ENCODE peak calls at places on chromosome 22, in seven cellular contexts. One of them, this sample, is unnamed.

GRCh38 chr22:19354201-19354600 is 62.7 kb upstream of the CLTCL1 start:
- DNase-seq in effector memory CD4-positive, alpha-beta T cell: no peak
- DNase-seq in HL-60: no peak
- DNase-seq in HCT116: no peak
- DNase-seq in endodermal cell: no peak
- DNase-seq in thoracic aorta: no peak
- DNase-seq in testis: no peak
- DNase-seq in this sample: no peak

GRCh38 chr22:19350947-19351346 is 59.4 kb upstream of the CLTCL1 start:
- DNase-seq in effector memory CD4-positive, alpha-beta T cell: no peak
- DNase-seq in HL-60: no peak
- DNase-seq in HCT116: no peak
- DNase-seq in endodermal cell: no peak
- DNase-seq in thoracic aorta: no peak
- DNase-seq in testis: no peak
- DNase-seq in this sample: no peak

GRCh38 chr22:49666146-49666809 is 161.4 kb downstream of the BRD1 start:
- DNase-seq in effector memory CD4-positive, alpha-beta T cell: no peak
- DNase-seq in HL-60: no peak
- DNase-seq in HCT116: no peak
- DNase-seq in endodermal cell: peak; percentile 34
- DNase-seq in thoracic aorta: no peak
- DNase-seq in testis: no peak
- DNase-seq in this sample: no peak

GRCh38 chr22:32407936-32408335 is 4.1 kb downstream of the RTCB start:
- DNase-seq in effector memory CD4-positive, alpha-beta T cell: no peak
- DNase-seq in HL-60: no peak
- DNase-seq in HCT116: no peak
- DNase-seq in endodermal cell: no peak
- DNase-seq in thoracic aorta: no peak
- DNase-seq in testis: no peak
- DNase-seq in this sample: no peak

GRCh38 chr22:38504731-38505594 is 1.1 kb downstream of the DDX17 start:
- DNase-seq in effector memory CD4-positive, alpha-beta T cell: peak; percentile 27
- DNase-seq in HL-60: peak; percentile 76
- DNase-seq in HCT116: no peak
- DNase-seq in endodermal cell: peak; percentile 76
- DNase-seq in thoracic aorta: no peak
- DNase-seq in testis: peak; percentile 71
- DNase-seq in this sample: peak; percentile 80

GRCh38 chr22:16717699-16718558 is 107.3 kb downstream of the XKR3 start:
- DNase-seq in effector memory CD4-positive, alpha-beta T cell: no peak
- DNase-seq in HL-60: no peak
- DNase-seq in HCT116: no peak
- DNase-seq in endodermal cell: no peak
- DNase-seq in thoracic aorta: no peak
- DNase-seq in testis: peak; percentile 83
- DNase-seq in this sample: no peak

GRCh38 chr22:32700186-32700882 is 101.2 kb upstream of the TIMP3 start:
- DNase-seq in effector memory CD4-positive, alpha-beta T cell: no peak
- DNase-seq in HL-60: no peak
- DNase-seq in HCT116: no peak
- DNase-seq in endodermal cell: peak; percentile 44
- DNase-seq in thoracic aorta: no peak
- DNase-seq in testis: peak; percentile 21
- DNase-seq in this sample: peak; percentile 7

GRCh38 chr22:46754110-46754799 is 8.2 kb upstream of the TBC1D22A start:
- DNase-seq in effector memory CD4-positive, alpha-beta T cell: no peak
- DNase-seq in HL-60: peak; percentile 73
- DNase-seq in HCT116: peak; percentile 90
- DNase-seq in endodermal cell: no peak
- DNase-seq in thoracic aorta: peak; percentile 97
- DNase-seq in testis: peak; percentile 52
- DNase-seq in this sample: peak; percentile 96

GRCh38 chr22:46537221-46537945 is at the start of gene CELSR1:
- DNase-seq in effector memory CD4-positive, alpha-beta T cell: no peak
- DNase-seq in HL-60: peak; percentile 21
- DNase-seq in HCT116: no peak
- DNase-seq in endodermal cell: peak; percentile 87
- DNase-seq in thoracic aorta: no peak
- DNase-seq in testis: no peak
- DNase-seq in this sample: no peak

GRCh38 chr22:19819209-19819910 is 35.3 kb downstream of the GNB1L start:
- DNase-seq in effector memory CD4-positive, alpha-beta T cell: no peak
- DNase-seq in HL-60: no peak
- DNase-seq in HCT116: no peak
- DNase-seq in endodermal cell: peak; percentile 23
- DNase-seq in thoracic aorta: no peak
- DNase-seq in testis: peak; percentile 11
- DNase-seq in this sample: no peak

GRCh38 chr22:22925795-22926358 is 38.3 kb downstream of the IGLL5 start:
- DNase-seq in effector memory CD4-positive, alpha-beta T cell: no peak
- DNase-seq in HL-60: no peak
- DNase-seq in HCT116: no peak
- DNase-seq in endodermal cell: no peak
- DNase-seq in thoracic aorta: no peak
- DNase-seq in testis: no peak
- DNase-seq in this sample: no peak

GRCh38 chr22:32448980-32449379 is 15.3 kb downstream of the BPIFC start:
- DNase-seq in effector memory CD4-positive, alpha-beta T cell: no peak
- DNase-seq in HL-60: no peak
- DNase-seq in HCT116: no peak
- DNase-seq in endodermal cell: no peak
- DNase-seq in thoracic aorta: no peak
- DNase-seq in testis: no peak
- DNase-seq in this sample: no peak

GRCh38 chr22:36541831-36542391 is 12.9 kb upstream of the EIF3D start:
- DNase-seq in effector memory CD4-positive, alpha-beta T cell: no peak
- DNase-seq in HL-60: no peak
- DNase-seq in HCT116: peak; percentile 64
- DNase-seq in endodermal cell: no peak
- DNase-seq in thoracic aorta: no peak
- DNase-seq in testis: no peak
- DNase-seq in this sample: no peak

GRCh38 chr22:30459206-30460052 is 12.4 kb downstream of the SEC14L3 start:
- DNase-seq in effector memory CD4-positive, alpha-beta T cell: no peak
- DNase-seq in HL-60: no peak
- DNase-seq in HCT116: no peak
- DNase-seq in endodermal cell: peak; percentile 82
- DNase-seq in thoracic aorta: no peak
- DNase-seq in testis: no peak
- DNase-seq in this sample: no peak

GRCh38 chr22:31742115-31742514 is 7.8 kb downstream of the PRR14L start:
- DNase-seq in effector memory CD4-positive, alpha-beta T cell: no peak
- DNase-seq in HL-60: no peak
- DNase-seq in HCT116: no peak
- DNase-seq in endodermal cell: no peak
- DNase-seq in thoracic aorta: no peak
- DNase-seq in testis: no peak
- DNase-seq in this sample: no peak

GRCh38 chr22:32355760-32356159 is 1.9 kb upstream of the RFPL3 start:
- DNase-seq in effector memory CD4-positive, alpha-beta T cell: no peak
- DNase-seq in HL-60: no peak
- DNase-seq in HCT116: peak; percentile 48
- DNase-seq in endodermal cell: peak; percentile 70
- DNase-seq in thoracic aorta: no peak
- DNase-seq in testis: no peak
- DNase-seq in this sample: peak; percentile 15

GRCh38 chr22:30918761-30919160 is 49.8 kb downstream of the MORC2 start:
- DNase-seq in effector memory CD4-positive, alpha-beta T cell: no peak
- DNase-seq in HL-60: no peak
- DNase-seq in HCT116: no peak
- DNase-seq in endodermal cell: no peak
- DNase-seq in thoracic aorta: no peak
- DNase-seq in testis: no peak
- DNase-seq in this sample: no peak

GRCh38 chr22:45912910-45913309 is 64.1 kb downstream of the WNT7B start:
- DNase-seq in effector memory CD4-positive, alpha-beta T cell: no peak
- DNase-seq in HL-60: no peak
- DNase-seq in HCT116: no peak
- DNase-seq in endodermal cell: no peak
- DNase-seq in thoracic aorta: no peak
- DNase-seq in testis: no peak
- DNase-seq in this sample: no peak

GRCh38 chr22:18076060-18076497 is 1.7 kb upstream of the PEX26 start:
- DNase-seq in effector memory CD4-positive, alpha-beta T cell: peak; percentile 9
- DNase-seq in HL-60: peak; percentile 68
- DNase-seq in HCT116: peak; percentile 75
- DNase-seq in endodermal cell: peak; percentile 78
- DNase-seq in thoracic aorta: no peak
- DNase-seq in testis: peak; percentile 73
- DNase-seq in this sample: peak; percentile 68
- H3K4me3 ChIP-seq in effector memory CD4-positive, alpha-beta T cell: no peak overlapping the region
- H3K4me3 ChIP-seq in HL-60: no peak overlapping the region
- H3K4me3 ChIP-seq in HCT116: no peak overlapping the region
- H3K4me3 ChIP-seq in endodermal cell: no peak overlapping the region
- H3K4me3 ChIP-seq in thoracic aorta: no peak overlapping the region
- H3K4me3 ChIP-seq in testis: no peak overlapping the region
- H3K4me3 ChIP-seq in this sample: no peak overlapping the region

DNA sequence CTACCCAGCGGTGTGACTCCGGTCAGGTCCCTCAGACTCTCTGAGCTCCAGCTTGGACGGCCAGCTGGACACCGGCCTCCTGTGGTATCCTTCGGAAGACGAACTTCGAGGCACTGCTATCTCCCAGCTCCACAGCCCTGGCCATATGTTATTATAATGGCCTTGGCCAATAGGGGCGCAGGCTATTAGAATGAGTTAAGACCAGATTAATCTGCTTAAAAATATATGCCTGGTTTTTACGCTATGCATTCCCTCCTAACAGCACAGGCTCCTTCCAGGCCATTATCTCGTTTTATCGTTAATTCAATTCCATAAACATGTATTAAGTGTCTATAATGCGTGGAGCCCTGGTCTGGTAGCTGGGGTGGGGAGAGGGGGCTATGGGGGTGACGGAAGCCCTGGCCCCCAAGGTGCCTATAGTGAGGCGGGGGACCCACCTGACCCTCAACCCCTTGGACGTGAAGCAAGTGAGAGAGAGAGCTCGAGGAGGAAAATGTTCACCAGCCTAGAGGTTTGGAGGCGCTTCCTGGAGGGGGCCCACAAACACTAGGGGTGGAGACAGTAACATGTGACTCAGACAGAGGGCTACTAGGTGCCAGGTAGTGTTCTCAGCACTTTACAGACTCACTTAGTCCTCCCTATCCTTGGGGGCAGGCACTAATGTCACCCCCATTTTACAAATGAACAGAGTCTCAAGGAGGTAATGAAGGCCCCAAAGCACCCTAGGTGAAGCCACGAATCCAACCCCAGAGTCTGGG is 37.5 kb upstream of the TCF20 start:
- DNase-seq in effector memory CD4-positive, alpha-beta T cell: no peak
- DNase-seq in HL-60: no peak
- DNase-seq in HCT116: no peak
- DNase-seq in endodermal cell: no peak
- DNase-seq in thoracic aorta: no peak
- DNase-seq in testis: no peak
- DNase-seq in this sample: no peak
- H3K27me3 ChIP-seq in effector memory CD4-positive, alpha-beta T cell: no peaks in the 10 kb centered on the region
- H3K27me3 ChIP-seq in HL-60: no peaks in the 10 kb centered on the region
- H3K27me3 ChIP-seq in HCT116: no peaks in the 10 kb centered on the region
- H3K27me3 ChIP-seq in endodermal cell: no peaks in the 10 kb centered on the region
- H3K27me3 ChIP-seq in thoracic aorta: no peaks in the 10 kb centered on the region
- H3K27me3 ChIP-seq in testis: no peaks in the 10 kb centered on the region
- H3K27me3 ChIP-seq in this sample: no peaks in the 10 kb centered on the region

GRCh38 chr22:20964799-20965103 is 2.3 kb upstream of the AIFM3 start:
- DNase-seq in effector memory CD4-positive, alpha-beta T cell: no peak
- DNase-seq in HL-60: no peak
- DNase-seq in HCT116: no peak
- DNase-seq in endodermal cell: peak; percentile 46
- DNase-seq in thoracic aorta: no peak
- DNase-seq in testis: no peak
- DNase-seq in this sample: no peak

GRCh38 chr22:20966883-20967696 is at the start of gene AIFM3:
- DNase-seq in effector memory CD4-positive, alpha-beta T cell: no peak
- DNase-seq in HL-60: no peak
- DNase-seq in HCT116: no peak
- DNase-seq in endodermal cell: no peak
- DNase-seq in thoracic aorta: no peak
- DNase-seq in testis: no peak
- DNase-seq in this sample: no peak

GRCh38 chr22:20964090-20964798 is 2.8 kb upstream of the AIFM3 start:
- DNase-seq in effector memory CD4-positive, alpha-beta T cell: no peak
- DNase-seq in HL-60: no peak
- DNase-seq in HCT116: no peak
- DNase-seq in endodermal cell: no peak
- DNase-seq in thoracic aorta: no peak
- DNase-seq in testis: no peak
- DNase-seq in this sample: no peak

GRCh38 chr22:20965888-20966855 is 883 bp upstream of the AIFM3 start:
- DNase-seq in effector memory CD4-positive, alpha-beta T cell: no peak
- DNase-seq in HL-60: no peak
- DNase-seq in HCT116: no peak
- DNase-seq in endodermal cell: peak; percentile 55
- DNase-seq in thoracic aorta: no peak
- DNase-seq in testis: no peak
- DNase-seq in this sample: no peak

GRCh38 chr22:20965104-20965887 is 1.8 kb upstream of the AIFM3 start:
- DNase-seq in effector memory CD4-positive, alpha-beta T cell: no peak
- DNase-seq in HL-60: no peak
- DNase-seq in HCT116: no peak
- DNase-seq in endodermal cell: peak; percentile 65
- DNase-seq in thoracic aorta: no peak
- DNase-seq in testis: no peak
- DNase-seq in this sample: no peak
- H3K4me3 ChIP-seq in effector memory CD4-positive, alpha-beta T cell: peak overlapping the region; percentile 35
- H3K4me3 ChIP-seq in HL-60: no peak overlapping the region
- H3K4me3 ChIP-seq in HCT116: no peak overlapping the region
- H3K4me3 ChIP-seq in endodermal cell: no peak overlapping the region
- H3K4me3 ChIP-seq in thoracic aorta: peak overlapping the region; percentile 60
- H3K4me3 ChIP-seq in testis: peak overlapping the region; percentile 43
- H3K4me3 ChIP-seq in this sample: no peak overlapping the region

GRCh38 chr22:43923631-43924548 is at the start of gene PNPLA3:
- DNase-seq in effector memory CD4-positive, alpha-beta T cell: peak; percentile 57
- DNase-seq in HL-60: peak; percentile 45
- DNase-seq in HCT116: peak; percentile 57
- DNase-seq in endodermal cell: peak; percentile 99
- DNase-seq in thoracic aorta: peak; percentile 42
- DNase-seq in testis: peak; percentile 96
- DNase-seq in this sample: peak; percentile 81
- H3K27me3 ChIP-seq in effector memory CD4-positive, alpha-beta T cell: peaks cover 6% of the 10 kb centered on the region
- H3K27me3 ChIP-seq in HL-60: peaks cover 17% of the 10 kb centered on the region
- H3K27me3 ChIP-seq in HCT116: no peaks in the 10 kb centered on the region
- H3K27me3 ChIP-seq in endodermal cell: no peaks in the 10 kb centered on the region
- H3K27me3 ChIP-seq in thoracic aorta: peaks cover 5% of the 10 kb centered on the region
- H3K27me3 ChIP-seq in testis: no peaks in the 10 kb centered on the region
- H3K27me3 ChIP-seq in this sample: no peaks in the 10 kb centered on the region

This sample was measured in body of pancreas.